ENCODE peak calls at places on chromosomes 13 and 19, in nine cellular contexts. S is cardiac muscle cell; V is AG09309; N is activated B cell treated with CpG ODN at 0.5 μM for 24 hours; U is brain microvascular endothelial cell; L is type B pancreatic cell; I is foreskin fibroblast; A is left lung; B is CD4-positive, alpha-beta T cell. J is an unnamed sample.

GRCh38 chr19:46461537-46461936 is 9.8 kb downstream of the PNMA8A start:
- DNase-seq in L (no peak), A (no peak), N (no peak), V (no peak), I (peak), U (no peak), S (no peak), B (no peak), J (no peak)

GRCh38 chr19:40805258-40805868 is 6.4 kb downstream of the EGLN2 start:
- DNase-seq in L (no peak), A (no peak), N (no peak), U (no peak), B (peak), V (no peak), I (no peak), S (no peak), J (no peak)

GRCh38 chr19:38375748-38376147 is 1.4 kb downstream of the PSMD8 start:
- DNase-seq in L (no peak), I (peak), A (no peak), B (no peak), S (no peak), V (no peak), N (no peak), U (no peak), J (no peak)

GRCh38 chr13:64591981-64592380 is 2638.2 kb downstream of the PCDH9 start:
- DNase-seq in B (no peak), U (peak), A (no peak), S (no peak), N (no peak), I (peak), L (no peak), V (no peak), J (no peak)

GRCh38 chr19:2274937-2275535 is 6.9 kb downstream of the PEAK3 start:
- DNase-seq in A (peak), U (peak), S (peak), I (peak), B (no peak), V (no peak), L (peak), N (no peak), J (peak)

GRCh38 chr13:112134150-112135075 is 67.5 kb downstream of the SOX1 start:
- DNase-seq in V (no peak), B (no peak), L (peak), N (no peak), S (no peak), A (no peak), I (no peak), U (no peak), J (no peak)

GRCh38 chr13:87147076-87147475 is 524.1 kb upstream of the SLITRK5 start:
- DNase-seq in U (no peak), S (no peak), V (no peak), N (no peak), B (no peak), I (no peak), L (no peak), A (no peak), J (no peak)

GRCh38 chr19:919157-920050 is 2.3 kb downstream of the KISS1R start:
- DNase-seq in B (peak), S (peak), U (no peak), I (no peak), N (peak), V (no peak), L (no peak), A (no peak), J (no peak)

GRCh38 chr13:73865027-73865426 is 269.2 kb downstream of the KLF12 start:
- DNase-seq in I (no peak), B (no peak), V (no peak), S (no peak), L (no peak), A (no peak), N (no peak), U (no peak), J (no peak)

GRCh38 chr13:42119875-42120274 is 71.4 kb downstream of the DGKH start:
- DNase-seq in S (no peak), I (no peak), V (no peak), B (no peak), U (no peak), L (no peak), A (no peak), N (no peak), J (no peak)

GRCh38 chr13:66509176-66509575 is 721.0 kb downstream of the PCDH9 start:
- DNase-seq in S (no peak), I (no peak), A (no peak), V (no peak), L (no peak), B (no peak), U (no peak), N (no peak), J (no peak)

GRCh38 chr13:23724196-23724970 is 154.2 kb downstream of the TNFRSF19 start:
- DNase-seq in U (no peak), V (no peak), B (no peak), S (no peak), A (no peak), L (no peak), I (peak), N (no peak), J (no peak)

GRCh38 chr13:27341616-27342015 is 71.0 kb downstream of the RASL11A start:
- DNase-seq in U (no peak), N (no peak), B (no peak), A (no peak), I (no peak), L (no peak), S (no peak), V (no peak), J (no peak)

GRCh38 chr19:12939292-12939606 is 840 bp downstream of the CALR start:
- DNase-seq in B (no peak), N (no peak), U (peak), V (no peak), L (no peak), A (no peak), S (no peak), I (peak), J (no peak)

GRCh38 chr19:36245210-36246005 is 30.5 kb downstream of the ZNF146 start:
- DNase-seq in I (peak), B (no peak), V (no peak), L (no peak), U (no peak), N (no peak), S (no peak), A (no peak), J (no peak)

GRCh38 chr19:55273978-55274707 is 5.8 kb downstream of the HSPBP1 start:
- DNase-seq in B (no peak), I (no peak), S (no peak), N (no peak), V (no peak), U (no peak), L (no peak), A (no peak), J (no peak)

GRCh38 chr19:10294368-10294697 is 4.6 kb downstream of the ICAM5 start:
- DNase-seq in S (no peak), L (no peak), N (no peak), A (no peak), B (no peak), I (peak), V (no peak), U (no peak), J (no peak)

GRCh38 chr19:916645-917322 is 349 bp upstream of the KISS1R start:
- DNase-seq in U (no peak), A (no peak), S (peak), L (peak), V (no peak), B (no peak), N (no peak), I (no peak), J (no peak)

GRCh38 chr19:28843771-28844492 is 369.0 kb downstream of the UQCRFS1 start:
- DNase-seq in N (no peak), S (no peak), I (no peak), B (no peak), U (no peak), L (no peak), A (no peak), V (no peak), J (no peak)

GRCh38 chr19:5617080-5617479 is 5.5 kb downstream of the SAFB2 start:
- DNase-seq in V (no peak), S (no peak), I (no peak), A (no peak), N (no peak), B (no peak), U (no peak), L (no peak), J (no peak)

GRCh38 chr19:15223649-15224371 is 8.4 kb downstream of the EPHX3 start:
- DNase-seq in I (peak), L (no peak), S (no peak), A (no peak), N (no peak), B (no peak), V (no peak), U (no peak), J (no peak)

GRCh38 chr19:56111601-56112312 is 9.3 kb downstream of the ZNF787 start:
- DNase-seq in N (peak), S (no peak), L (no peak), I (peak), V (no peak), B (no peak), A (peak), U (no peak), J (peak)

GRCh38 chr13:43307921-43308433 is 284.6 kb downstream of the DNAJC15 start:
- DNase-seq in I (peak), A (peak), B (no peak), S (peak), V (peak), L (no peak), U (peak), N (no peak), J (peak)

GRCh38 chr13:100875392-100876043 is 200.9 kb upstream of the TMTC4 start:
- DNase-seq in S (no peak), V (peak), L (no peak), I (peak), B (no peak), N (no peak), A (no peak), U (peak), J (no peak)

GRCh38 chr19:33402421-33403220 is 29.1 kb downstream of the CEBPG start:
- DNase-seq in U (no peak), L (no peak), A (peak), N (no peak), I (no peak), V (no peak), S (no peak), B (no peak), J (peak)

GRCh38 chr19:47430041-47430802 is 10.9 kb upstream of the MEIS3 start:
- DNase-seq in N (no peak), L (no peak), B (no peak), I (peak), U (no peak), S (peak), A (peak), V (no peak), J (no peak)

DNA sequence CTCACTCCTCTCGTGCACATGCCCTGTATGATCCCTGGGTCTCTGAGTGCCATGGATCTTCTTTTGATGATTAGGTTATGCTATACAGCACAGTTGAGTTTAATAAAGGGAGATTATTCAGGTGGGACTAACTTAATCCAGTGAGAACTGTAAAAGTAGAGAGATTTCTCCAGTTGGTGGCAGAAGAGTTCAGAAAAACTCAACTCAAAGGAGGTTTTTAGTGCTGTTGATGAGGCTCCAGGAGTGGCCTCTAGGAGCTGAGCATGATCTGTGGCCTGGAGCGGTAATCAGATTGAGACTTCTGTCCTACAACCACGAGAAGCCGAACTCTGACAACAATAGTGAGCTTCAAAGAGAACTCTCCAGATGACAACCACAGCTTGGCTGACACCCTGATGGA is 413.5 kb downstream of the ZNF536 start:
- DNase-seq in S (no peak), B (no peak), L (no peak), A (no peak), I (no peak), N (no peak), U (no peak), V (no peak), J (no peak)
- TF ChIP-seq CTCF in S (no peak), B (no peak), L (no peak), A (no peak), I (no peak), N (no peak), U (no peak), V (no peak), J (no peak)

GRCh38 chr13:114108141-114108761 is 24.2 kb downstream of the RASA3 start:
- DNase-seq in N (no peak), I (no peak), L (no peak), U (no peak), S (no peak), A (peak), B (no peak), V (no peak), J (peak)

GRCh38 chr13:114108894-114109293 is 23.5 kb downstream of the RASA3 start:
- DNase-seq in A (peak), I (no peak), L (no peak), N (no peak), B (no peak), U (no peak), V (no peak), S (no peak), J (peak)

GRCh38 chr13:114109646-114110045 is 22.8 kb downstream of the RASA3 start:
- DNase-seq in V (no peak), U (no peak), N (no peak), S (no peak), B (no peak), A (peak), I (peak), L (no peak), J (peak)

GRCh38 chr13:114111577-114111976 is 20.8 kb downstream of the RASA3 start:
- DNase-seq in I (peak), B (no peak), U (no peak), L (no peak), N (no peak), S (no peak), V (no peak), A (peak), J (peak)

GRCh38 chr13:114110091-114110829 is 22.2 kb downstream of the RASA3 start:
- DNase-seq in U (no peak), A (peak), I (peak), B (peak), L (no peak), V (no peak), S (no peak), N (peak), J (peak)
- TF ChIP-seq CTCF in U (no peak), A (no peak), I (no peak), B (peak), L (no peak), V (no peak), S (no peak), N (no peak), J (peak)

GRCh38 chr13:98103942-98104880 is 38.7 kb upstream of the FARP1 start:
- DNase-seq in I (peak), N (no peak), L (no peak), V (no peak), U (no peak), A (no peak), S (no peak), B (no peak), J (no peak)
- TF ChIP-seq CTCF in I (peak), N (no peak), L (peak), V (peak), U (peak), A (no peak), S (no peak), B (no peak), J (no peak)

GRCh38 chr19:29967623-29968022 is 25.6 kb downstream of the URI1 start:
- DNase-seq in S (no peak), A (no peak), B (no peak), I (peak), N (no peak), U (peak), L (no peak), V (no peak), J (no peak)
- TF ChIP-seq CTCF in S (no peak), A (no peak), B (no peak), I (no peak), N (no peak), U (no peak), L (no peak), V (no peak), J (no peak)